ENCODE peak calls at places on chromosome 17, in six cellular contexts. J is breast epithelium; M is naive thymus-derived CD8-positive, alpha-beta T cell; B is stimulated activated CD4-positive, alpha-beta T cell treated with anti-CD3 and anti-CD28 coated beads, Interleukin-2, amount 100 ng/mL, for 48 hours; H is psoas muscle; E is cardiac fibroblast. G is an unnamed sample.

GRCh38 chr17:59623151-59623550 is 3.5 kb downstream of the CLTC start:
- DNase-seq in J (no peak), M (no peak), B (no peak), H (no peak), E (peak), G (no peak)

GRCh38 chr17:46136820-46137219 is 56.4 kb downstream of the KANSL1 start:
- DNase-seq in J (no peak), M (no peak), B (no peak), H (no peak), E (no peak), G (no peak)

GRCh38 chr17:42682400-42683384 is at the start of gene CNTNAP1:
- DNase-seq in J (no peak), M (no peak), B (no peak), H (peak), E (peak), G (peak)

GRCh38 chr17:413016-413350 is 60.4 kb upstream of the RPH3AL start:
- DNase-seq in J (no peak), M (no peak), B (no peak), H (no peak), E (no peak), G (no peak)

GRCh38 chr17:68400404-68400735 is 56.9 kb downstream of the WIPI1 start:
- DNase-seq in J (no peak), M (no peak), B (no peak), H (no peak), E (no peak), G (no peak)

GRCh38 chr17:61465550-61466237 is 13.5 kb downstream of the TBX4 start:
- DNase-seq in J (no peak), M (peak), B (no peak), H (no peak), E (no peak), G (no peak)

GRCh38 chr17:32525116-32525515 is 38.3 kb downstream of the CDK5R1 start:
- DNase-seq in J (no peak), M (no peak), B (no peak), H (no peak), E (peak), G (no peak)

GRCh38 chr17:58215685-58216084 is 3.4 kb downstream of the MKS1 start:
- DNase-seq in J (no peak), M (no peak), B (no peak), H (no peak), E (no peak), G (no peak)

GRCh38 chr17:40827746-40828453 is 5.5 kb upstream of the KRT10 start:
- DNase-seq in J (no peak), M (no peak), B (no peak), H (no peak), E (peak), G (peak)

GRCh38 chr17:59491353-59492090 is 73.9 kb upstream of the DHX40 start:
- DNase-seq in J (no peak), M (no peak), B (no peak), H (no peak), E (no peak), G (no peak)

GRCh38 chr17:74011963-74012362 is 191.5 kb upstream of the RPL38 start:
- DNase-seq in J (no peak), M (no peak), B (no peak), H (no peak), E (no peak), G (no peak)

GRCh38 chr17:63349478-63350000 is 96.6 kb downstream of the CYB561 start:
- DNase-seq in J (no peak), M (no peak), B (no peak), H (no peak), E (peak), G (no peak)

GRCh38 chr17:17921192-17922082 is 50.8 kb downstream of the TOM1L2 start:
- DNase-seq in J (no peak), M (no peak), B (no peak), H (no peak), E (peak), G (peak)

GRCh38 chr17:2962236-2962635 is 101.2 kb downstream of the OR1D5 start:
- DNase-seq in J (no peak), M (no peak), B (no peak), H (no peak), E (no peak), G (no peak)

GRCh38 chr17:55587608-55588139 is 76.4 kb upstream of the SMIM36 start:
- DNase-seq in J (no peak), M (no peak), B (no peak), H (no peak), E (no peak), G (no peak)

GRCh38 chr17:63545302-63545928 is 4.9 kb upstream of the DCAF7 start:
- DNase-seq in J (no peak), M (no peak), B (no peak), H (no peak), E (no peak), G (no peak)

G was measured in NCI-H460.